ENCODE peak calls at places on chromosomes 1 and 21, in five cellular contexts. L, B, G, K and J are unnamed samples.

GRCh38 chr1:5403935-5404334 is 588.3 kb downstream of the NPHP4 start:
- DNase-seq in L (no peak), B (no peak), G (no peak), K (no peak), J (no peak)

GRCh38 chr21:41771625-41771945 is 4.7 kb upstream of the RIPK4 start:
- DNase-seq in L (no peak), B (no peak), G (no peak), K (no peak), J (no peak)

GRCh38 chr1:175978476-175978875 is 228.6 kb downstream of the COP1 start:
- DNase-seq in L (no peak), B (no peak), G (no peak), K (no peak), J (peak)

GRCh38 chr1:155253797-155254196 is 1.5 kb downstream of the ENTREP3 start:
- DNase-seq in L (no peak), B (no peak), G (no peak), K (no peak), J (peak)

GRCh38 chr1:151157067-151157531 is 650 bp downstream of the TNFAIP8L2 start:
- DNase-seq in L (no peak), B (no peak), G (no peak), K (no peak), J (no peak)

GRCh38 chr1:200090252-200091159 is 63.0 kb downstream of the NR5A2 start:
- DNase-seq in L (peak), B (peak), G (no peak), K (no peak), J (peak)

GRCh38 chr1:183414365-183414764 is 3.8 kb downstream of the NMNAT2 start:
- DNase-seq in L (no peak), B (no peak), G (no peak), K (no peak), J (no peak)

GRCh38 chr1:234845836-234846235 is 235.9 kb upstream of the IRF2BP2 start:
- DNase-seq in L (no peak), B (no peak), G (no peak), K (no peak), J (no peak)

GRCh38 chr1:230267338-230268065 is 158.6 kb downstream of the PGBD5 start:
- DNase-seq in L (no peak), B (no peak), G (no peak), K (no peak), J (no peak)

GRCh38 chr1:90725341-90725960 is 8.3 kb upstream of the BARHL2 start:
- DNase-seq in L (no peak), B (no peak), G (peak), K (no peak), J (no peak)

GRCh38 chr1:152858062-152858461 is 1.7 kb upstream of the LCE7A start:
- DNase-seq in L (no peak), B (no peak), G (no peak), K (no peak), J (no peak)

GRCh38 chr1:24694380-24694843 is 50.8 kb upstream of the CLIC4 start:
- DNase-seq in L (no peak), B (no peak), G (peak), K (peak), J (peak)

GRCh38 chr1:208562021-208562950 is 318.1 kb upstream of the PLXNA2 start:
- DNase-seq in L (no peak), B (no peak), G (no peak), K (no peak), J (no peak)

GRCh38 chr1:36731226-36732037 is 248.7 kb upstream of the CSF3R start:
- DNase-seq in L (no peak), B (peak), G (no peak), K (no peak), J (no peak)

GRCh38 chr1:40861227-40862003 is 748 bp downstream of the CITED4 start:
- DNase-seq in L (no peak), B (no peak), G (peak), K (no peak), J (peak)
- TF ChIP-seq RCOR1 in L (no peak), B (no peak), G (no peak), K (no peak), J (no peak)

GRCh38 chr1:38068980-38069340 is 22.4 kb upstream of the POU3F1 start:
- DNase-seq in L (no peak), B (no peak), G (no peak), K (no peak), J (no peak)

GRCh38 chr1:38068220-38068979 is 21.8 kb upstream of the POU3F1 start:
- DNase-seq in L (no peak), B (no peak), G (no peak), K (no peak), J (no peak)

GRCh38 chr1:38072858-38073257 is 26.3 kb upstream of the POU3F1 start:
- DNase-seq in L (no peak), B (no peak), G (no peak), K (no peak), J (no peak)

GRCh38 chr1:38073926-38074677 is 27.5 kb upstream of the POU3F1 start:
- DNase-seq in L (no peak), B (no peak), G (no peak), K (no peak), J (no peak)

DNA sequence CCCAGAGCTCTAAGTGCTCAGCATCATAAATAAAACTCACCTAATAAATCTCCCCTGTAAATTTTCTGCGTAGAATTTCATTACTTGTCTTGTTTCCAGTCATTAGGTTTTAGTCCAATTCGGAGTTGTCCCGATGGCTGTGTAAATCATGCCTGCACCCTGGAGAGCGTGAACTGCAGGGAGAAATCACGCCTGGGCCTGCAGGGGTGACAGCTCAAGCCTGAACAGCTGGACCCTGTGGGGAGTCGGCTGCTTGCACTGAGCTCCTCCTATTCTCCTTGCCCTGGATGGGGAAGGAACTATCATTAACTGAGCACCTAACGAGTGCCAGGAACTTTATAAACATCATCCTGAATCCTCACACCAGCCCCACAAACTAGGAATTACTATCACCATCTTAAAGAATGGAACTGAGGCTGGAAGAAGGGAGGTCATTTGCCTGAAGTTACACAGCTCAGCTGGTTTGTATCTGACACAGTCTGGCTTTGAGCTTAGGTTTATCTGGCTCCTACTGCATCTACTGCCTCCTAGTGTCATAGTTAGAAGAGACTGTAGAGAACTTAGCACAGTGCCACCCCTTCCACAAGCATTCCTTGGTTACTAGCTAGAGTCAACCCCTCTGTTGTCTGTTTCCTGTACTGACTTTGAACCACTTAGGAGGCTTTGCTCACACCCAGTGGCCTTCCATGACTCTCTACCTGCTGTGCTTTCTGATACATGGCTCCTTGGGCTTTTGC is 25.1 kb upstream of the POU3F1 start:
- DNase-seq in L (peak), B (peak), G (peak), K (no peak), J (peak)
- TF ChIP-seq RCOR1 in L (no peak), B (no peak), G (no peak), K (no peak), J (no peak)

DNA sequence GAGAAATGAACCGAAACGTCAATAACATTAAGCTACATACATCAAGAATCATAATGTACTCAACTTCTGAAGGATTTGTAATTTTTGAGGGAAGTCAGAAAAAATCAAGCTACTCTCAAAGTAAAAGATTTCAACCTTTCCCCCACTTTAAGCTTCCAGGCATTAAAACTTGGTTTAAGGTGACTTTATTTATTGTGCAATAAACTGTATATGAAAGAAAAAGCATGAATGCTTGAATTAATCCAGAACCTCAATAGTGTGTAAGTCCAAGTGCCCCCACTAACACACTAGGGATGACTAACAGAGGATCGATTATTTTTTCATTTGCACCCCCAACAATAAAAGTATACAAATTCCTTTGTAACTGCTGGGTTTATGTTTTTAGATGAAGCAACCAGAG is 10.9 kb downstream of the GART start:
- DNase-seq in L (no peak), B (no peak), G (no peak), K (no peak), J (no peak)
- TF ChIP-seq RCOR1 in L (no peak), B (no peak), G (no peak), K (no peak), J (no peak)

DNA sequence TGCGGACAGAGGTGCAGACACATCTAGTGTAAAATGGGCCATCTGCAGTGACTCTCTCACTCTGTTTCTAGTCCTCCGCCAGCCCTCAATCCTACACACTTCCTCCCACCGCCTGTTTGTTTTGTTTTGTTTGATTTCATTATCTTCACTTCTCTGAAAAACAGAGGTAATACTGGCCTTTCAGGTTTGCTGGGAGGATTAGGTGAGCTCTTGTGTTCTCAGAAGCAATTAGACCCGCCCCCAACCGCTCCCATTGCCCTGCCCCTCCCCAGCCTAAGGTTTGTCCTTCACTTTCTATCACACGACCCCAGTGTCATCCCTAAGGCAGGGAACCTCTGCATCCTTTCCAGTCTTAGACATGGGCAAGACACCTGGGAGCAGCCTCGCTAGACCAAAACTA is 43.2 kb upstream of the TACSTD2 start:
- DNase-seq in L (no peak), B (no peak), G (no peak), K (no peak), J (no peak)
- TF ChIP-seq RCOR1 in L (no peak), B (no peak), G (no peak), K (no peak), J (no peak)